ENCODE peak calls at places on chromosomes 11 and 22, in eight cellular contexts. G, Y, N, D, V, O, U and J are unnamed samples.

GRCh38 chr11:59173080-59173963 is 1.4 kb downstream of the DTX4 start:
- DNase-seq in V (no peak), N (peak; percentile 45), O (peak; percentile 41), D (peak; percentile 55), U (no peak), G (peak; percentile 21), Y (peak; percentile 90), J (no peak)

GRCh38 chr11:35305670-35306382 is 113.5 kb downstream of the SLC1A2 start:
- DNase-seq in V (no peak), G (no peak), Y (peak; percentile 76), U (no peak), O (peak; percentile 37), N (no peak), D (no peak), J (no peak)

GRCh38 chr11:11036185-11037161 is 178.6 kb upstream of the ZBED5 start:
- DNase-seq in G (peak; percentile 46), V (no peak), N (no peak), O (no peak), Y (peak; percentile 86), D (no peak), U (no peak), J (no peak)

GRCh38 chr11:30789270-30789669 is 203.1 kb upstream of the MPPED2 start:
- DNase-seq in N (no peak), O (no peak), G (no peak), U (no peak), D (no peak), Y (no peak), V (no peak), J (no peak)

GRCh38 chr22:41280065-41280464 is 5.9 kb downstream of the RANGAP1 start:
- DNase-seq in O (no peak), U (no peak), G (no peak), D (peak; percentile 12), Y (no peak), V (no peak), N (no peak), J (peak; percentile 84)

GRCh38 chr11:62665075-62665629 is at the start of the genes C11orf98 and CSKMT:
- DNase-seq in N (peak; percentile 95), O (peak; percentile 97), V (peak; percentile 96), G (peak; percentile 96), U (peak; percentile 91), D (peak; percentile 97), Y (peak; percentile 96), J (peak; percentile 93)

GRCh38 chr11:47350315-47350714 is 2.2 kb downstream of the MYBPC3 start:
- DNase-seq in Y (no peak), D (no peak), V (no peak), O (no peak), G (no peak), N (peak; percentile 40), U (no peak), J (no peak)

GRCh38 chr11:41301023-41301422 is 158.4 kb downstream of the LRRC4C start:
- DNase-seq in U (no peak), D (no peak), V (no peak), Y (no peak), O (no peak), N (no peak), G (no peak), J (no peak)

GRCh38 chr11:114309517-114309916 is 13.3 kb downstream of the NNMT start:
- DNase-seq in Y (no peak), D (no peak), N (no peak), V (no peak), U (no peak), G (no peak), O (no peak), J (no peak)

GRCh38 chr11:64844330-64845124 is at the start of gene CDC42BPG:
- DNase-seq in G (peak; percentile 92), Y (peak; percentile 82), O (peak; percentile 91), V (no peak), N (peak; percentile 69), U (no peak), D (peak; percentile 84), J (peak; percentile 89)

GRCh38 chr11:9528573-9529332 is 44.7 kb upstream of the WEE1 start:
- DNase-seq in Y (no peak), G (no peak), U (no peak), N (no peak), V (no peak), D (no peak), O (no peak), J (no peak)

GRCh38 chr11:44387415-44387814 is 77.5 kb upstream of the ALX4 start:
- DNase-seq in D (no peak), O (no peak), G (no peak), V (no peak), N (no peak), U (no peak), Y (no peak), J (no peak)

GRCh38 chr11:122690801-122691649 is 35.5 kb downstream of the UBASH3B start:
- DNase-seq in N (no peak), Y (peak; percentile 18), U (no peak), V (no peak), G (no peak), O (no peak), D (no peak), J (no peak)

GRCh38 chr11:13434247-13435205 is 28.5 kb downstream of the BTBD10 start:
- DNase-seq in O (no peak), U (no peak), D (no peak), N (no peak), V (no peak), G (no peak), Y (peak; percentile 41), J (no peak)

DNA sequence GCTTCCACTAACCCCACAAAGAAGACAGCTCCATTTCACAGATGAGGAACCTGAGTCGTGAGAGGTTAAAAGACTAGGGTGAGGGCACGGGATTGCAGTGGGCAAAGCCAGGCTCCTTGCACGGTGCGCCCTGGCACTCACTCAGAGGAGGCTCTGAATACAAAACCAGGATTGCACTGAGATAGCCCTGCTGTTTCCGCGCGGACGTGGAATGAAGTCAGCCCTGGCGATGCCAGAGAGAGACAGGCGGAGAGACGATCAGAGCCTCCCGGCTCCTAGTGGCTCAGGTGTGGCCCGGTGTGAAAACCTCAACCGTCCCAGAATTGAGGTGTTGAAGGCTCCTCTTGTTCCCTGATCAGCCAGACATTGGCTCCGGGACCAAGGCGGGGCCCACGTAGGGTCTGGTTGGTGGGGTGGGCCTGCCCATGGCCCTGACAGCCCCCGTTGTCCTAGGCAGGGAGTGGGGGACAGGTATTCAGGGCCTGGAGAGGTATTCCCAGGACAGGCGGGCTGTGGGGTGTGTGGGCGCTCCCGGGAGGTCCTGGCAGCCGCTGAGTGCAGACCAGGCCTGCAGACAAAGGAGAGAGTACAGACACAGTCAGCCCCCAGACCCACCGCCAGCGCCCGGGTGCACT is 43.1 kb upstream of the LINC01488 start:
- DNase-seq in G (no peak), V (no peak), U (no peak), D (peak; percentile 34), O (no peak), N (peak; percentile 18), Y (peak; percentile 25), J (no peak)
- H3K4me1 ChIP-seq in G (peaks cover 21% of the 10 kb centered on the region), V (no peaks in the 10 kb centered on the region), U (peaks cover 13% of the 10 kb centered on the region), D (peaks cover 8% of the 10 kb centered on the region), O (peaks cover 7% of the 10 kb centered on the region), N (peaks cover 5% of the 10 kb centered on the region), Y (peaks cover 67% of the 10 kb centered on the region), J (peaks cover 10% of the 10 kb centered on the region)

GRCh38 chr11:704799-705645 is 1.0 kb upstream of the EPS8L2 start:
- DNase-seq in V (no peak), D (no peak), O (peak; percentile 87), U (no peak), N (no peak), G (peak; percentile 89), Y (no peak), J (peak; percentile 90)
- H3K4me3 ChIP-seq in V (peak overlapping the region; percentile 72), D (peak overlapping the region; percentile 43), O (peak overlapping the region; percentile 47), U (peak overlapping the region; percentile 44), N (no peak overlapping the region), G (peak overlapping the region; percentile 45), Y (peak overlapping the region; percentile 48), J (peak overlapping the region; percentile 95)

GRCh38 chr11:83158474-83158786 is 1.5 kb downstream of the PCF11 start:
- DNase-seq in D (no peak), V (no peak), N (no peak), O (no peak), G (no peak), Y (no peak), U (no peak), J (no peak)

GRCh38 chr11:83158965-83159900 is 2.3 kb downstream of the PCF11 start:
- DNase-seq in N (no peak), O (no peak), D (no peak), U (no peak), Y (no peak), V (no peak), G (no peak), J (no peak)

GRCh38 chr11:83156150-83156995 is 558 bp upstream of the PCF11 start:
- DNase-seq in U (peak; percentile 98), G (peak; percentile 99), O (peak; percentile 99), Y (peak; percentile 99), D (peak; percentile 99), V (peak; percentile 100), N (peak; percentile 99), J (peak; percentile 100)

GRCh38 chr11:83156996-83157754 is at the start of gene PCF11:
- DNase-seq in N (no peak), D (no peak), V (no peak), Y (no peak), O (no peak), U (no peak), G (no peak), J (no peak)

DNA sequence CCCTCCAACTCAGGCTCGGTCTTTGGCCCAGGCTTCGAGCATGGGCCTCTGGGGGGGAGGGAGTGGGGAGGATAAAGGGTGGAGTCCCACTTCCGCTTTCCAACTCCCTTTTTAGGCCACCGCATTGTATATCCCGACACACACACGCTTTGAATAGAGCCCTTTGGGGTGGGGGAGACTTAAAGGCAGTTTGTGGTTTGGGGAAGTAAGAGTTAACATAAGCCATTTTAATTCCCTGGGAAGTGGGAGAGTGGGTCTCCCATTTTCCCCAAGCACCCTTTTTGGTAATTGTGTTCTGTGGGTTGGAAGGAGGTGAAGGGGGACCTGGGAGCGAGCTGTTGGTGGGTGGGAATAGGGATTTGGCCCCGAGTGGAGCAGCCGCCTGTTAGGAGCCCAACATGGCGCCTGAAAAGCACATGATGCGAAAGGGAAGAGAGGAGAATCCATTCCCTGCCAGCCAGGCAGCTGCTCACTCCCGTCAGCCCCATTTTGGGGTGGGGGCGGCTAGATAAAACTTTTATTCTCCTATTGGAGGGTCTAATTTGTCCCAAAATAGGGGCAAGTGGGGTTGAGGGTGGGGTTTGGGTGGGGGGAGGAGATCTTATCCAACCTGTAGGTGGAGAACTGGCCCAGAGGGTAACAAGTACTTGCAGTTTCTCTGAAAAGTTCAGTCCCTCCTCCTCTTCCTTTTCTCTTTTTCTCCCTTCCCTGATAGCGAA is 983 bp downstream of the PCF11 start:
- DNase-seq in V (peak; percentile 77), U (peak; percentile 16), N (peak; percentile 64), G (peak; percentile 59), O (peak; percentile 55), Y (peak; percentile 62), D (peak; percentile 79), J (peak; percentile 60)
- TF ChIP-seq CTCF in V (peak; percentile 10), U (no peak), N (no peak), G (peak; percentile 8), O (no peak), Y (no peak), D (no peak), J (no peak)

DNA sequence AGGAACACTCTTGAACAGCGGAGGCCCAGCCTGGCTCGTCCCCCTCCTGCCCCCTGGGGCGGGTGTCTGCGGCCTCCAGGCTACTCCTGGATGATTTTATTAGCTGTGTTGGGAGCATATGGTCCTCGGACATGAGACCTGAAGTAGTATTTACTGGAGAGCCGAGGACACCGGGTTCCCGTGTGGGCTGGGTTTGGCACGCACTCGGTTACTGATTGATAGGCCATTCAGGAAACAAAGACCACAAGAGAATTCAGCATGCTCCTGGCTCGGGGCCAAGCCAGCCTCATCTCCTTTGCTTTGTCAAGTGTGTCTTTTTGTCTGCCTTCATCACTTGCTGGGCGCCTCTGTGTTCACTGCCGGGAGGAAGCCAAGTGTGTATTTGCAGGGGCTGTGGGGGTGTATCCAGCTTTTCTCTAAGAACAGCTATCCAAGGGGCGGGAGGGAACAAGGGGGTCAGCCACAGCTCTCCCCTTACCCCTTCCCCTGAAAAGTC is 9.7 kb downstream of the FXYD2 start:
- DNase-seq in Y (peak; percentile 56), N (peak; percentile 72), U (peak; percentile 47), G (peak; percentile 66), V (peak; percentile 81), D (peak; percentile 82), O (peak; percentile 94), J (peak; percentile 62)
- H3K4me1 ChIP-seq in Y (peaks cover 33% of the 10 kb centered on the region), N (peaks cover 4% of the 10 kb centered on the region), U (peaks cover 4% of the 10 kb centered on the region), G (peaks cover 58% of the 10 kb centered on the region), V (no peaks in the 10 kb centered on the region), D (no peaks in the 10 kb centered on the region), O (peaks cover 25% of the 10 kb centered on the region), J (no peaks in the 10 kb centered on the region)